ENCODE peak calls at places on chromosomes 13 and 19, in four cellular contexts. One of them, this sample, is unnamed.

GRCh38 chr19:42024622-42025111 is 30.6 kb upstream of the ATP1A3 start:
- DNase-seq in esophagus muscularis mucosa: no peak
- DNase-seq in WERI-Rb-1: no peak
- DNase-seq in brain microvascular endothelial cell: no peak
- DNase-seq in this sample: no peak

GRCh38 chr19:35417713-35418534 is 30.1 kb upstream of the FFAR2 start:
- DNase-seq in esophagus muscularis mucosa: no peak
- DNase-seq in WERI-Rb-1: no peak
- DNase-seq in brain microvascular endothelial cell: no peak
- DNase-seq in this sample: no peak

GRCh38 chr13:29496241-29496712 is 99.2 kb downstream of the SLC7A1 start:
- DNase-seq in esophagus muscularis mucosa: no peak
- DNase-seq in WERI-Rb-1: no peak
- DNase-seq in brain microvascular endothelial cell: no peak
- DNase-seq in this sample: no peak

GRCh38 chr13:52600666-52601065 is 41.6 kb upstream of the HNRNPA1L2 start:
- DNase-seq in esophagus muscularis mucosa: no peak
- DNase-seq in WERI-Rb-1: no peak
- DNase-seq in brain microvascular endothelial cell: no peak
- DNase-seq in this sample: no peak

GRCh38 chr13:50580684-50581305 is 262.7 kb downstream of the DLEU7 start:
- DNase-seq in esophagus muscularis mucosa: no peak
- DNase-seq in WERI-Rb-1: no peak
- DNase-seq in brain microvascular endothelial cell: peak
- DNase-seq in this sample: peak

GRCh38 chr19:19040417-19040816 is 7.0 kb downstream of the ARMC6 start:
- DNase-seq in esophagus muscularis mucosa: peak
- DNase-seq in WERI-Rb-1: no peak
- DNase-seq in brain microvascular endothelial cell: peak
- DNase-seq in this sample: peak

GRCh38 chr19:53076984-53077383 is 26.2 kb downstream of the ZNF160 start:
- DNase-seq in esophagus muscularis mucosa: no peak
- DNase-seq in WERI-Rb-1: peak
- DNase-seq in brain microvascular endothelial cell: peak
- DNase-seq in this sample: peak

GRCh38 chr13:24167666-24168391 is 7.3 kb downstream of the SPATA13 start:
- DNase-seq in esophagus muscularis mucosa: no peak
- DNase-seq in WERI-Rb-1: no peak
- DNase-seq in brain microvascular endothelial cell: no peak
- DNase-seq in this sample: no peak

GRCh38 chr13:106132216-106132615 is 403.2 kb downstream of the EFNB2 start:
- DNase-seq in esophagus muscularis mucosa: no peak
- DNase-seq in WERI-Rb-1: no peak
- DNase-seq in brain microvascular endothelial cell: no peak
- DNase-seq in this sample: no peak

GRCh38 chr19:9650345-9650744 is 24.6 kb downstream of the ZNF562 start:
- DNase-seq in esophagus muscularis mucosa: no peak
- DNase-seq in WERI-Rb-1: no peak
- DNase-seq in brain microvascular endothelial cell: no peak
- DNase-seq in this sample: no peak

GRCh38 chr13:113209880-113210421 is 538 bp downstream of the CUL4A start:
- DNase-seq in esophagus muscularis mucosa: peak
- DNase-seq in WERI-Rb-1: peak
- DNase-seq in brain microvascular endothelial cell: peak
- DNase-seq in this sample: no peak

GRCh38 chr13:36919833-36920611 is at the start of gene SMAD9:
- DNase-seq in esophagus muscularis mucosa: no peak
- DNase-seq in WERI-Rb-1: peak
- DNase-seq in brain microvascular endothelial cell: peak
- DNase-seq in this sample: peak

GRCh38 chr19:12800873-12801465 is 631 bp downstream of the PRDX2 start:
- DNase-seq in esophagus muscularis mucosa: no peak
- DNase-seq in WERI-Rb-1: no peak
- DNase-seq in brain microvascular endothelial cell: no peak
- DNase-seq in this sample: no peak

GRCh38 chr13:76886292-76887061 is at the start of gene KCTD12:
- DNase-seq in esophagus muscularis mucosa: peak
- DNase-seq in WERI-Rb-1: peak
- DNase-seq in brain microvascular endothelial cell: peak
- DNase-seq in this sample: peak

GRCh38 chr13:99280166-99280565 is 22.0 kb upstream of the GPR18 start:
- DNase-seq in esophagus muscularis mucosa: no peak
- DNase-seq in WERI-Rb-1: no peak
- DNase-seq in brain microvascular endothelial cell: peak
- DNase-seq in this sample: peak

GRCh38 chr13:71912524-71912923 is 45.5 kb upstream of the DACH1 start:
- DNase-seq in esophagus muscularis mucosa: no peak
- DNase-seq in WERI-Rb-1: no peak
- DNase-seq in brain microvascular endothelial cell: no peak
- DNase-seq in this sample: no peak

GRCh38 chr19:42455621-42456081 is 12.9 kb upstream of the CXCL17 start:
- DNase-seq in esophagus muscularis mucosa: no peak
- DNase-seq in WERI-Rb-1: no peak
- DNase-seq in brain microvascular endothelial cell: no peak
- DNase-seq in this sample: no peak

GRCh38 chr13:21638319-21639282 is 32.3 kb upstream of the FGF9 start:
- DNase-seq in esophagus muscularis mucosa: no peak
- DNase-seq in WERI-Rb-1: no peak
- DNase-seq in brain microvascular endothelial cell: no peak
- DNase-seq in this sample: no peak

GRCh38 chr13:113806526-113806925 is 47.5 kb downstream of the TMEM255B start:
- DNase-seq in esophagus muscularis mucosa: no peak
- DNase-seq in WERI-Rb-1: no peak
- DNase-seq in brain microvascular endothelial cell: no peak
- DNase-seq in this sample: no peak

GRCh38 chr13:35957174-35957867 is 173.9 kb downstream of the DCLK1 start:
- DNase-seq in esophagus muscularis mucosa: no peak
- DNase-seq in WERI-Rb-1: no peak
- DNase-seq in brain microvascular endothelial cell: no peak
- DNase-seq in this sample: peak

GRCh38 chr19:46745521-46746280 is at the start of gene FKRP:
- DNase-seq in esophagus muscularis mucosa: no peak
- DNase-seq in WERI-Rb-1: peak
- DNase-seq in brain microvascular endothelial cell: no peak
- DNase-seq in this sample: no peak

GRCh38 chr19:15337202-15337601 is 4.9 kb upstream of the BRD4 start:
- DNase-seq in esophagus muscularis mucosa: no peak
- DNase-seq in WERI-Rb-1: no peak
- DNase-seq in brain microvascular endothelial cell: peak
- DNase-seq in this sample: no peak

GRCh38 chr19:13056052-13056660 is 46.5 kb downstream of the LYL1 start:
- DNase-seq in esophagus muscularis mucosa: no peak
- DNase-seq in WERI-Rb-1: no peak
- DNase-seq in brain microvascular endothelial cell: no peak
- DNase-seq in this sample: peak

GRCh38 chr13:99040536-99041141 is 62.8 kb upstream of the DOCK9 start:
- DNase-seq in esophagus muscularis mucosa: no peak
- DNase-seq in WERI-Rb-1: no peak
- DNase-seq in brain microvascular endothelial cell: no peak
- DNase-seq in this sample: no peak

GRCh38 chr13:80751854-80752253 is 410.9 kb upstream of the SPRY2 start:
- DNase-seq in esophagus muscularis mucosa: no peak
- DNase-seq in WERI-Rb-1: no peak
- DNase-seq in brain microvascular endothelial cell: no peak
- DNase-seq in this sample: no peak

GRCh38 chr13:111115051-111115840 is at the start of gene ARHGEF7:
- DNase-seq in esophagus muscularis mucosa: peak
- DNase-seq in WERI-Rb-1: no peak
- DNase-seq in brain microvascular endothelial cell: no peak
- DNase-seq in this sample: no peak

GRCh38 chr19:12984683-12985048 is 10.6 kb upstream of the NFIX start:
- DNase-seq in esophagus muscularis mucosa: no peak
- DNase-seq in WERI-Rb-1: no peak
- DNase-seq in brain microvascular endothelial cell: no peak
- DNase-seq in this sample: no peak

GRCh38 chr13:75091707-75092106 is 390.3 kb downstream of the TBC1D4 start:
- DNase-seq in esophagus muscularis mucosa: no peak
- DNase-seq in WERI-Rb-1: no peak
- DNase-seq in brain microvascular endothelial cell: no peak
- DNase-seq in this sample: no peak

GRCh38 chr13:30052127-30052526 is 201.7 kb upstream of the UBL3 start:
- DNase-seq in esophagus muscularis mucosa: peak
- DNase-seq in WERI-Rb-1: no peak
- DNase-seq in brain microvascular endothelial cell: no peak
- DNase-seq in this sample: no peak

GRCh38 chr13:83895994-83896580 is 13.8 kb upstream of the SLITRK1 start:
- DNase-seq in esophagus muscularis mucosa: no peak
- DNase-seq in WERI-Rb-1: no peak
- DNase-seq in brain microvascular endothelial cell: peak
- DNase-seq in this sample: no peak

GRCh38 chr13:112132619-112133018 is 65.7 kb downstream of the SOX1 start:
- DNase-seq in esophagus muscularis mucosa: no peak
- DNase-seq in WERI-Rb-1: no peak
- DNase-seq in brain microvascular endothelial cell: no peak
- DNase-seq in this sample: no peak

GRCh38 chr13:39457274-39457673 is 145.7 kb downstream of the LHFPL6 start:
- DNase-seq in esophagus muscularis mucosa: no peak
- DNase-seq in WERI-Rb-1: no peak
- DNase-seq in brain microvascular endothelial cell: no peak
- DNase-seq in this sample: no peak
- H3K4me3 ChIP-seq in esophagus muscularis mucosa: no peak
- H3K4me3 ChIP-seq in WERI-Rb-1: no peak
- H3K4me3 ChIP-seq in brain microvascular endothelial cell: no peak
- H3K4me3 ChIP-seq in this sample: no peak

DNA sequence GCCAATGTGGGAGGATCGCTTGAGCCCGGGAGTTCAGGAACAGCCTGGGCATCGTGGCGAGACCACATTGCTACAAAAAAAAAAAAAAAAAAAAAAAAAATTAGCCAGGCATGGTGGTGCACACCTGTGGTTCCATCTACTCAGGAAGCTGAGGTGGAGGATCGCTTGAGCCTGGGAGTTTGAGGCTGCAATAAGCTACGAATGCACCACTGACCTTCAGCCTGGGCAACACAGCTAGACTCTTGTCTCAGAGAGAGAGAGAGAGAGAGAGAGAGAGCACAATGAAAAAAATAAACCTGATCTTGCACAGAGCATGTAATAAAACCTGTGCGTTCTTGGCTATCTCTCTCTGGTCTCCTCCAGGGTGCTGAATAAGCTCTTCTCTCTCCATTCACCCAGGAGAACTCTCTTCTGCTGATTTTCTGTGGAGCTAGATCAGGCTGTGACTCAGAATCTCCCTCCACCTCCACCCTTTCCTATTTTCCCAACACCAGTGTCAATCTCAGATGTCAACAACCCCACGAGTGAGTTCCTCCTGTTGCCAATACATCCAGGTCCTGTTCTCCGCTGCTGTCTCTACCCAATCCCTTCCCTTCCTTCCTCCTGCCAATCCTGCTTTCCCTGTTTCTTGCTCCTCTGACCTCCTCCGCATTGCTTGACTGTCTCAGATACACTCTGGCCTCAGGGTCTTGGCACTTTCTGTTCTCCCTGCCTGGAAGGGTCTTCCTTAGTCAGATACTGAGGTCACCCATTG is 3.4 kb upstream of the ACP5 start:
- DNase-seq in esophagus muscularis mucosa: no peak
- DNase-seq in WERI-Rb-1: no peak
- DNase-seq in brain microvascular endothelial cell: peak
- DNase-seq in this sample: no peak
- H3K4me3 ChIP-seq in esophagus muscularis mucosa: no peak
- H3K4me3 ChIP-seq in WERI-Rb-1: no peak
- H3K4me3 ChIP-seq in brain microvascular endothelial cell: no peak
- H3K4me3 ChIP-seq in this sample: no peak

DNA sequence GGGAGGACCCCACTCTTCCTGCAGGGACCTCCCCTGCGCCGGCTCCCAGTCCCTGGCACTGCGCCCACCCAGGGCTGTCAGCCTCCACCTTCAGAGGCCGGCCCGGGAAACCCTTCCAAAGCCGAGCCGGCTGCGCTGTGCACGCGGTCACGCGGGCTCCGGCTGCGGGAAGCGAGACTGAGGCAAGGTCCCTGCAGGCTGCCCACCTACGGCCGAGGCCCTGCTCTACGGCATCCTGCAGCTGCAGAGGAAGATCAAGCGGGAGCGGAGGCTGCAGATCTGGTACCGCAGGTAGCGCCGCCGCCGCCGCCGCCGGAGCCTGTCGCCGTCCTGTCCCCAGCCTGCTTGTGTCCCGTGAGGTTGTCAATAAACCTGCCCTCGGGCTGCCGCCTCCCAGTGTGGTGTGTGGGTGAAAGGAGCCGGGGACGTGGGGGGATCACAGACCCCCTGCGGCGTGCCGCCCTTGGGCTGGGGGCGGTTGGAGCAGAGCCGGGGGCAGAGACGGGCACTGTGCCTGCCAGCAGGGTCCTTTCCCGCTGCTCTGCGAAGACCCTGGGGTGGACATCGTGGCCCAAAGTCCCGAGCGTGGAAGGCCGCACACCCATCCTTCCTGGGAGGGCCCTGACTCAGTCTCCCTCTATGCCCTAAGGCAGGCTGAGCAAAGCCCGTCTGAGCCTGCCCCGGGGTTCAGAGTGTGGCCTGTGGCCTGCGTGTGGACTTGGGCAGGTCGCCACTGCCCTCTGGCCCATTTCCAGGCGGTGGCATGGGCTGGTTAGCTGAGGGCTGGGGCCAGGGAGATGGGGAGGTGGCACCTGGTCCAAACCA is 5.9 kb downstream of the GAMT start:
- DNase-seq in esophagus muscularis mucosa: no peak
- DNase-seq in WERI-Rb-1: no peak
- DNase-seq in brain microvascular endothelial cell: no peak
- DNase-seq in this sample: no peak
- H3K4me3 ChIP-seq in esophagus muscularis mucosa: no peak
- H3K4me3 ChIP-seq in WERI-Rb-1: no peak
- H3K4me3 ChIP-seq in brain microvascular endothelial cell: no peak
- H3K4me3 ChIP-seq in this sample: no peak

DNA sequence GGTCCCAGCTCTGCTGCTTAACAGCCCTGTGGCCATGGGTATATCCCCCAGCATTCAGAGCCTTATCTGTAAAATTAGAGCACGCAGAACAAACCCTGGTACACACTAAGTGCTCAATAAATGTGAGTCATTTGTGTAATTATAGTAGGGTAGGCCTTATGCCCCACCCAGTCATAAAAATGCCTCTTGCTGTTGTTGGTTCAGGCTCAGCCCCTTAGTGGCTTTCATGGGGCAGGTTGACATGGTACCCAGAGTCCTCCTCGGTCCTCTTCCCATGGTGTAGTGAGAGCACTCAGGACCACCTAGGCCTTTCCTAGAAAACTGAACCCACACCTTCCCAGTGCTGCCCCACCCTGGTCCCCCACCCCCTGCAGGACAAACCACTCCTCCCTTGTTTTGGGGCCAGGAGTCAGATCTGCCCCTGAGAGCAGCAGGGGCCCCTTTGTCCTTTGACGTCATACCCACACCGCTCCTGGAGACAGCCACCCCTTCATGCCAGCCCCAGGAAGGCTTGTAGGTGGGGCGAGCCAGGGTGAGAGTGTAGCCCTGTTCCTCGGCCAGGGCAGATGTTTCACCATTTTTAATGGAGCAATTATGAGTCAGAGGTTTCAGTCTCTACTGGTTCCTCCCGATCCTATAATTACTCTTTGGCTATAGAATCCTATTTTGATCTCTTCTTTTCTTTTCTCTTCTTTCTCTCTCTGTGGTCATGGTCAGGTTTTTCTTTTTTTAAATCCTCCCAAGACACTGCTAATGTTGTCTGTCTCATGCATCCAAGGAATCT is 36.8 kb downstream of the ACTN4 start:
- DNase-seq in esophagus muscularis mucosa: no peak
- DNase-seq in WERI-Rb-1: no peak
- DNase-seq in brain microvascular endothelial cell: peak
- DNase-seq in this sample: peak
- H3K4me3 ChIP-seq in esophagus muscularis mucosa: no peak
- H3K4me3 ChIP-seq in WERI-Rb-1: no peak
- H3K4me3 ChIP-seq in brain microvascular endothelial cell: no peak
- H3K4me3 ChIP-seq in this sample: no peak

This sample was measured in skeletal muscle cell.